ENCODE peak calls at places on chromosomes 1 and 21, in eight cellular contexts. I, L, Q, G, K, F, C and A are unnamed samples.

GRCh38 chr1:107141491-107142369 is 891 bp downstream of the NTNG1 start:
- DNase-seq in G (no peak), F (no peak), C (no peak), K (peak), Q (peak), L (no peak), I (peak), A (no peak)

GRCh38 chr1:109914587-109915240 is 4.1 kb downstream of the CSF1 start:
- DNase-seq in L (no peak), Q (no peak), C (no peak), I (no peak), G (no peak), K (no peak), F (no peak), A (no peak)

GRCh38 chr1:183180634-183181056 is 5.4 kb upstream of the LAMC2 start:
- DNase-seq in Q (peak), K (no peak), G (peak), I (peak), L (no peak), F (no peak), C (no peak), A (no peak)

GRCh38 chr1:164683235-164683634 is 124.3 kb downstream of the PBX1 start:
- DNase-seq in L (no peak), I (peak), F (no peak), K (no peak), G (no peak), C (no peak), Q (no peak), A (no peak)

GRCh38 chr1:238221738-238222137 is 331.0 kb upstream of the ZP4 start:
- DNase-seq in I (no peak), K (no peak), Q (no peak), L (no peak), G (no peak), F (no peak), C (no peak), A (no peak)

GRCh38 chr1:228372183-228373003 is 34.2 kb downstream of the TRIM11 start:
- DNase-seq in L (no peak), G (peak), F (peak), C (no peak), K (peak), I (no peak), Q (no peak), A (no peak)

GRCh38 chr1:9912264-9912936 is 2.3 kb upstream of the CTNNBIP1 start:
- DNase-seq in K (peak), C (no peak), G (peak), F (no peak), I (no peak), L (no peak), Q (no peak), A (no peak)

GRCh38 chr1:42993631-42994121 is 35.0 kb upstream of the SLC2A1 start:
- DNase-seq in C (no peak), F (no peak), L (no peak), G (no peak), K (no peak), I (no peak), Q (peak), A (no peak)

GRCh38 chr21:45187646-45188045 is 100.0 kb downstream of the POFUT2 start:
- DNase-seq in Q (no peak), C (no peak), F (no peak), L (no peak), I (no peak), G (no peak), K (no peak), A (no peak)

GRCh38 chr1:179709841-179710329 is 33.2 kb upstream of the FAM163A start:
- DNase-seq in F (no peak), G (no peak), I (no peak), L (no peak), Q (no peak), C (no peak), K (no peak), A (no peak)

GRCh38 chr1:43446881-43447835 is 6.6 kb downstream of the HYI start:
- DNase-seq in K (no peak), F (peak), C (no peak), Q (no peak), G (peak), I (no peak), L (peak), A (peak)

GRCh38 chr21:45895778-45896370 is 85.7 kb upstream of the COL6A1 start:
- DNase-seq in Q (no peak), K (no peak), I (no peak), F (no peak), G (no peak), C (no peak), L (no peak), A (no peak)

GRCh38 chr1:77987942-77988341 is 9.1 kb upstream of the FUBP1 start:
- DNase-seq in L (no peak), K (no peak), C (no peak), I (no peak), F (no peak), G (no peak), Q (no peak), A (no peak)

GRCh38 chr21:31222142-31222541 is 121.9 kb downstream of the TIAM1 start:
- DNase-seq in K (no peak), L (no peak), F (no peak), G (no peak), Q (no peak), I (no peak), C (no peak), A (no peak)

GRCh38 chr1:22709891-22710687 is 550 bp upstream of the EPHB2 start:
- DNase-seq in L (no peak), Q (peak), I (peak), C (no peak), F (no peak), G (peak), K (peak), A (peak)

GRCh38 chr1:186188004-186188539 is 187.0 kb downstream of the TPR start:
- DNase-seq in F (no peak), L (no peak), G (no peak), I (peak), K (no peak), C (no peak), Q (no peak), A (no peak)

GRCh38 chr1:110258734-110259133 is 48.6 kb downstream of the KCNC4 start:
- DNase-seq in G (no peak), I (no peak), Q (no peak), L (no peak), C (no peak), K (no peak), F (no peak), A (no peak)

GRCh38 chr21:36575306-36575705 is 95.4 kb upstream of the CLDN14 start:
- DNase-seq in G (no peak), I (no peak), L (no peak), F (no peak), C (no peak), Q (no peak), K (no peak), A (no peak)

GRCh38 chr21:26800455-26801454 is 44.5 kb downstream of the ADAMTS1 start:
- DNase-seq in L (no peak), G (no peak), C (no peak), Q (peak), I (no peak), K (no peak), F (peak), A (peak)

GRCh38 chr1:156167536-156167935 is 14.2 kb downstream of the SEMA4A start:
- DNase-seq in Q (no peak), F (no peak), L (no peak), K (no peak), G (no peak), I (no peak), C (no peak), A (no peak)

GRCh38 chr1:165645654-165646366 is 14.8 kb downstream of the MGST3 start:
- DNase-seq in L (peak), K (peak), I (peak), G (peak), Q (no peak), C (no peak), F (no peak), A (no peak)

GRCh38 chr1:8348777-8349472 is 31.0 kb downstream of the SLC45A1 start:
- DNase-seq in C (peak), L (peak), Q (peak), G (peak), K (peak), I (peak), F (no peak), A (peak)

GRCh38 chr21:23020969-23021368 is 2022.8 kb downstream of the NCAM2 start:
- DNase-seq in F (no peak), K (no peak), G (no peak), L (no peak), Q (no peak), I (no peak), C (no peak), A (no peak)
- TF ChIP-seq EP300 in F (no peak), K (no peak), G (no peak), L (no peak), Q (no peak), I (no peak), C (no peak), A (no peak)

DNA sequence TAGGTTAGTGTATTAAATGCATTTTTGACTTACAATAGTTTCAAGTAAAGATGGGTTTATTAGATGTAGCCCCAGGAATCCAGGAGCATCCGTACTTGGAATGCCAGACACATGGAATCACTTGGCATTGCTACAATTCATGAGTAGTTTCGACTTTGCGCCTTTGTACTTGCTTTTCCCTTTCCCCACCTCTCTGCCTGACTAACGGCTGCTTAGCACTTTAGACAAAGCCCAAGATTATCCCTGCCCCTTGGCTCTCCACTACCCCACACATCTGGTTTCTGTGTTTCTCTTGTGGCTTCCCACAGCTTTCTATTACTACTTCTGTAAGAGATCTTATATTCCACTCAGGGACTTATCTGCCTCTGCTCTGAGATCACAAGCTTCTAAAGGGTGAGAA is 397.7 kb upstream of the POU3F1 start:
- DNase-seq in G (no peak), K (no peak), Q (no peak), F (no peak), L (no peak), C (no peak), I (peak), A (no peak)
- TF ChIP-seq POLR2A in G (no peak), K (no peak), Q (no peak), F (no peak), L (no peak), C (no peak), I (no peak), A (no peak)

GRCh38 chr1:160778976-160779375 is 17.0 kb upstream of the LY9 start:
- DNase-seq in L (no peak), C (no peak), F (no peak), K (no peak), I (no peak), G (no peak), Q (no peak), A (no peak)

GRCh38 chr1:160777486-160778089 is 18.4 kb upstream of the LY9 start:
- DNase-seq in Q (no peak), L (peak), G (peak), K (peak), F (no peak), I (peak), C (no peak), A (no peak)

GRCh38 chr1:160776178-160776577 is 19.8 kb upstream of the LY9 start:
- DNase-seq in K (no peak), G (no peak), L (no peak), Q (no peak), I (no peak), F (no peak), C (no peak), A (no peak)

GRCh38 chr1:160773088-160773487 is 22.9 kb upstream of the LY9 start:
- DNase-seq in C (no peak), Q (no peak), K (no peak), F (no peak), L (no peak), G (no peak), I (no peak), A (no peak)

GRCh38 chr1:160774886-160775719 is 20.9 kb upstream of the LY9 start:
- DNase-seq in L (no peak), I (no peak), G (no peak), Q (no peak), K (no peak), F (no peak), C (no peak), A (no peak)
- TF ChIP-seq EP300 in L (no peak), I (no peak), G (no peak), Q (no peak), K (no peak), F (no peak), C (no peak), A (no peak)

DNA sequence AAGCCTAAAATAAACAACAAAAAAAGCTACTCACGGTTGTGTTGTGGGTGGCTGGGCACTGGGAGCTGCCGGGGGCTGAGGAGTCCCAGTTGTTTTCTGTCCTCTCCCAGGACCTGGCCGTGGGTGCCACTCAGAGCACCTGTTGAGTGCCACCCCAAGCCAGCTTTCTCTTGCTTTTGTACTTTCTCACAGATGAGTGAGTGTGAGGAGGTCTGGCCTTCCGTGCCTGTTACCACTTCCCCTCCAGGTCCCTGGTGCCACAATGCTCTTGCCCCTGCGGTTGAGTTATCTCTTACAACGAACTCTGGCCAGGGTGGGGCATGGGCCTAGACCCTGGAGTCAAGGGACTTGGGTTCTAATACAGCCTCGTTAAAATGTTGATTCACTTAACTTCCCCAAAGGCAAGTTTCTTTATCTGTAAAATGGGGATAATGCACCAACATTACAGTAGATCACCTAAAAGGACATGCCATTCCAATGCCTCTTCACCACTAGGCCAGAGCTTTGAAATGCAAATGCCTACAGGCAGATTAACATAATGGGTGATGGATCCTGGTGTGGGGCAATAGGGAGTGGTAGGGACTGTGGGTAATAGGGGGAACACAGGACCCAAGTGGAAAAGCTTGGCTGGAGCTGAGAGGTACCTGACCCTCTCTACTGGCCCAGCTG is at the start of gene CNR2:
- DNase-seq in K (no peak), F (no peak), G (peak), Q (no peak), I (no peak), L (no peak), C (no peak), A (no peak)
- TF ChIP-seq POLR2A in K (no peak), F (no peak), G (peak), Q (no peak), I (no peak), L (no peak), C (no peak), A (no peak)

GRCh38 chr1:226220473-226221189 is 2.8 kb upstream of the MIXL1 start:
- DNase-seq in K (peak), C (no peak), Q (no peak), L (no peak), F (no peak), G (no peak), I (no peak), A (no peak)

GRCh38 chr1:226222686-226223085 is 778 bp upstream of the MIXL1 start:
- DNase-seq in Q (no peak), I (no peak), F (no peak), L (no peak), K (no peak), C (no peak), G (no peak), A (no peak)

GRCh38 chr1:226226601-226227000 is 3.1 kb downstream of the MIXL1 start:
- DNase-seq in I (no peak), L (no peak), C (no peak), Q (no peak), K (no peak), F (no peak), G (no peak), A (no peak)

GRCh38 chr1:226223157-226223785 is at the start of gene MIXL1:
- DNase-seq in F (no peak), I (no peak), K (no peak), C (no peak), L (no peak), G (peak), Q (no peak), A (no peak)

GRCh38 chr1:226223786-226224244 is 351 bp downstream of the MIXL1 start:
- DNase-seq in Q (no peak), C (no peak), I (peak), K (no peak), L (peak), G (peak), F (no peak), A (no peak)
- TF ChIP-seq EP300 in Q (no peak), C (no peak), I (no peak), K (no peak), L (no peak), G (no peak), F (no peak), A (no peak)

GRCh38 chr1:39952359-39953110 is 2.4 kb upstream of the MFSD2A start:
- DNase-seq in L (peak), F (no peak), K (no peak), G (no peak), C (no peak), I (no peak), Q (no peak), A (no peak)

GRCh38 chr1:39957299-39958020 is 2.5 kb downstream of the MFSD2A start:
- DNase-seq in F (no peak), I (no peak), K (no peak), G (no peak), C (no peak), L (no peak), Q (no peak), A (no peak)

GRCh38 chr1:39954261-39954869 is 580 bp upstream of the MFSD2A start:
- DNase-seq in C (no peak), F (no peak), Q (no peak), L (no peak), I (no peak), G (no peak), K (no peak), A (no peak)

GRCh38 chr1:39955547-39956539 is 898 bp downstream of the MFSD2A start:
- DNase-seq in F (no peak), L (peak), G (peak), Q (no peak), C (no peak), I (peak), K (no peak), A (peak)

GRCh38 chr1:39954870-39955546 is at the start of gene MFSD2A:
- DNase-seq in K (peak), Q (peak), L (peak), I (peak), C (peak), G (peak), F (peak), A (peak)
- TF ChIP-seq POLR2A in K (no peak), Q (peak), L (no peak), I (peak), C (peak), G (peak), F (no peak), A (no peak)

DNA sequence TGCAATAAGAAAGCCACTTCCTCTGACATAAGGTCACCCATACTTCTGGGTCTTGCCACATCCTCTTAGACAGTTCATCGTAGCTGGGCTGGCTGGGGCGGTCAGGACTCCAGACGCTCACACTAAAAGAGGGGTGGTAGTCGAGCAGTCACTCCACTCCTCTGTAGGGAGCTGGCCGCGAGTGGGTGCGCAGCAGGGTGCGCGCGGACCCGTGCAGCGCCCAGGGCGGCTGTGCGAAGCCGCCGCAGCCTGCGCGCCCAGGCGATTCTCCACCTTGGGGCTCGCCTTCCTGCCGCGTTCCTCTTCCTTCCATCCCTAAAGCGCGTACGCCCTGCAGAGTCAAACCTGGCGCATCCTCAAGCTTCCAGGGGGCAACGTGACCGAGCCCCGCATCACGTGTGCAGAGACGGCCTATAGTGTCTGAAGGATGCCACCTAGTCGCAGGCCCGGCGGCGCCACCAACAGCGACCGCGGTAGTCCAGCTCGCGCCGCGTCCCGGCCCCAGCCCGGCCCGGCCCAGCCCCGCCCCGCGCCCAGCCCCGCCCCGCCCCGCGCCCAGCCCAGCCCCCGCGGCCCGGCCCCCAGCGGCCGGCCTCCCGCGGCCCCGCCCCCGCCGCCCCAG is 360 bp upstream of the PRDX6 start:
- DNase-seq in Q (peak), L (peak), G (peak), F (peak), K (peak), C (peak), I (peak), A (peak)
- TF ChIP-seq EP300 in Q (no peak), L (no peak), G (no peak), F (no peak), K (no peak), C (no peak), I (no peak), A (no peak)

GRCh38 chr1:89527256-89527655 is 2.6 kb downstream of the LRRC8B start:
- DNase-seq in Q (no peak), K (no peak), F (no peak), G (no peak), C (no peak), L (no peak), I (no peak), A (no peak)

GRCh38 chr1:89519779-89520358 is 4.8 kb upstream of the LRRC8B start:
- DNase-seq in F (no peak), G (peak), L (no peak), C (no peak), K (peak), I (peak), Q (peak), A (no peak)

GRCh38 chr1:89525169-89525855 is 683 bp downstream of the LRRC8B start:
- DNase-seq in Q (peak), F (peak), C (no peak), G (no peak), I (peak), L (no peak), K (peak), A (peak)

GRCh38 chr1:89524369-89525168 is at the start of gene LRRC8B:
- DNase-seq in I (peak), C (peak), G (peak), K (peak), L (peak), F (peak), Q (peak), A (peak)

GRCh38 chr1:89523597-89524368 is 846 bp upstream of the LRRC8B start:
- DNase-seq in I (peak), C (peak), Q (no peak), K (peak), F (no peak), G (peak), L (peak), A (no peak)
- TF ChIP-seq POLR2A in I (no peak), C (no peak), Q (no peak), K (no peak), F (no peak), G (no peak), L (no peak), A (no peak)

DNA sequence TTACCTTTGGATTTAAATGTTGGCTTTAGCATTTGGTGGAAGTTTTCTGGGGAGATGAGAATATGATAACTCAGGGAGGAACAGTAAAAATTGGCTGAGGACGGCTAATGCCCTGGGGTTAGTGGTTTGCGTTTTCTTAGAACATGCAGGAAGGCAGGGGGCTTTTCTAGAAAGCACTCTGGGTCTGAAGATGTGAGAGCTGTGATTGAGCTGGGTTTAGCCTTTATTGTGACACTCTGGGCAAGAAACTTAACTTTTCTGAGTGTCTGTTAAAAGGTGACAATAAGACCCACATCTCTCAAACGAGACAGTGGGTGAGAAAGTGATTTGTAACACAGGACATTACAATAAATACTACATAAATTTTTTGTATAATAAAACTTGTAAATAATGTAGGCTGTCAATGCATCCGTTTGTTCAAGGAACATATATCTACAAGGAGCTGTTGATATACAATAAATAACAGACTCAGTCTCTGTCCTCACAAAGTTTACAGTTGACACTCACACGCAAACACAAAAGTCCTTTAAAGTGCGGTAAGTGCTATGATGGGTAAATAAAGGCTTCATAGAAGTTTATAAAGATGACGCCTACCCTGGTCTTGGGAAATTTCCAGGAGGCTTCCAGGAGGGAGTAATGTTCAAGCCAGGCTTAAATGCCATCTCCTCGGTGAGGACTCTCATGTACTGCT is 49.5 kb upstream of the MRPS6 start:
- DNase-seq in K (no peak), C (no peak), Q (no peak), G (no peak), L (no peak), I (no peak), F (no peak), A (no peak)
- TF ChIP-seq EP300 in K (no peak), C (no peak), Q (no peak), G (no peak), L (no peak), I (no peak), F (no peak), A (no peak)